ENCODE peak calls at places on chromosomes 7 and 10, in seven cellular contexts. R is GM23248, X is psoas muscle, A is left ventricle myocardium inferior, Y is HepG2, O is left lung, T is endodermal cell. W is an unnamed sample. For H3K4me1, the result is how much of the 10 kb centered on the place peaks cover.

GRCh38 chr7:151539055-151539714 is 19.5 kb upstream of the RHEB start:
- DNase-seq in Y (no peak), O (no peak), R (no peak), A (no peak), X (no peak), T (peak), W (no peak)

GRCh38 chr10:100043796-100044195 is 34.0 kb upstream of the DNMBP start:
- DNase-seq in R (peak), O (no peak), T (peak), A (peak), Y (no peak), X (peak), W (no peak)

GRCh38 chr10:44386546-44387052 is 1.7 kb upstream of the CXCL12 start:
- DNase-seq in X (peak), R (peak), T (peak), O (peak), Y (peak), A (peak), W (no peak)

GRCh38 chr7:51261950-51262795 is 54.4 kb downstream of the COBL start:
- DNase-seq in R (no peak), X (peak), A (no peak), Y (no peak), T (no peak), O (no peak), W (no peak)

GRCh38 chr7:121061826-121062582 is 73.5 kb downstream of the CPED1 start:
- DNase-seq in X (no peak), O (no peak), A (no peak), T (no peak), Y (no peak), R (no peak), W (no peak)

GRCh38 chr7:137878333-137878961 is 31.7 kb upstream of the DGKI start:
- DNase-seq in A (peak), X (peak), Y (no peak), O (peak), T (no peak), R (peak), W (no peak)

GRCh38 chr10:108250954-108251620 is 1086.6 kb upstream of the SORCS1 start:
- DNase-seq in Y (no peak), X (no peak), T (no peak), O (no peak), R (no peak), A (no peak), W (no peak)

GRCh38 chr7:105876964-105877601 is 684 bp upstream of the ATXN7L1 start:
- DNase-seq in X (peak), Y (peak), O (peak), A (peak), T (peak), R (peak), W (no peak)

GRCh38 chr7:18457832-18458231 is 37.7 kb upstream of the HDAC9 start:
- DNase-seq in R (no peak), T (no peak), Y (no peak), A (no peak), O (no peak), X (no peak), W (no peak)

GRCh38 chr7:119175916-119176627 is 951.6 kb downstream of the ANKRD7 start:
- DNase-seq in T (peak), A (no peak), R (peak), O (no peak), X (no peak), Y (peak), W (no peak)

GRCh38 chr10:15859865-15860691 is at the start of gene MINDY3:
- DNase-seq in R (peak), A (peak), T (peak), O (peak), Y (peak), X (peak), W (peak)

GRCh38 chr7:88480901-88481300 is 174.2 kb upstream of the STEAP4 start:
- DNase-seq in T (no peak), R (no peak), A (no peak), X (no peak), Y (no peak), O (no peak), W (no peak)

GRCh38 chr10:128047337-128047736 is 78.9 kb downstream of the MKI67 start:
- DNase-seq in X (peak), O (peak), Y (no peak), T (peak), A (peak), R (no peak), W (peak)

GRCh38 chr10:127135844-127136577 is 60.4 kb downstream of the INSYN2A start:
- DNase-seq in X (no peak), Y (no peak), R (no peak), A (no peak), O (no peak), T (no peak), W (no peak)

GRCh38 chr10:61110188-61110844 is 166.3 kb upstream of the RHOBTB1 start:
- DNase-seq in A (no peak), R (peak), Y (no peak), T (no peak), O (no peak), X (no peak), W (no peak)

GRCh38 chr10:34811968-34812514 is 3.1 kb downstream of the PARD3 start:
- DNase-seq in Y (no peak), R (peak), X (no peak), T (no peak), O (no peak), A (no peak), W (no peak)

GRCh38 chr10:72248477-72249151 is 25.1 kb upstream of the DDIT4 start:
- DNase-seq in O (peak), X (peak), R (peak), Y (peak), T (peak), A (peak), W (peak)
- H3K4me1 ChIP-seq in O (under half), X (half or more), R (under half), Y (half or more), T (under half), A (half or more), W (half or more)

GRCh38 chr10:38032881-38033280 is 22.4 kb downstream of the ZNF33A start:
- DNase-seq in O (no peak), R (peak), A (no peak), T (no peak), Y (no peak), X (no peak), W (no peak)

GRCh38 chr10:38038932-38039245 is 28.4 kb downstream of the ZNF33A start:
- DNase-seq in Y (no peak), A (no peak), X (no peak), O (no peak), R (no peak), T (no peak), W (no peak)

GRCh38 chr10:38043516-38043915 is 33.0 kb downstream of the ZNF33A start:
- DNase-seq in R (no peak), X (no peak), T (no peak), A (no peak), Y (no peak), O (no peak), W (no peak)

DNA sequence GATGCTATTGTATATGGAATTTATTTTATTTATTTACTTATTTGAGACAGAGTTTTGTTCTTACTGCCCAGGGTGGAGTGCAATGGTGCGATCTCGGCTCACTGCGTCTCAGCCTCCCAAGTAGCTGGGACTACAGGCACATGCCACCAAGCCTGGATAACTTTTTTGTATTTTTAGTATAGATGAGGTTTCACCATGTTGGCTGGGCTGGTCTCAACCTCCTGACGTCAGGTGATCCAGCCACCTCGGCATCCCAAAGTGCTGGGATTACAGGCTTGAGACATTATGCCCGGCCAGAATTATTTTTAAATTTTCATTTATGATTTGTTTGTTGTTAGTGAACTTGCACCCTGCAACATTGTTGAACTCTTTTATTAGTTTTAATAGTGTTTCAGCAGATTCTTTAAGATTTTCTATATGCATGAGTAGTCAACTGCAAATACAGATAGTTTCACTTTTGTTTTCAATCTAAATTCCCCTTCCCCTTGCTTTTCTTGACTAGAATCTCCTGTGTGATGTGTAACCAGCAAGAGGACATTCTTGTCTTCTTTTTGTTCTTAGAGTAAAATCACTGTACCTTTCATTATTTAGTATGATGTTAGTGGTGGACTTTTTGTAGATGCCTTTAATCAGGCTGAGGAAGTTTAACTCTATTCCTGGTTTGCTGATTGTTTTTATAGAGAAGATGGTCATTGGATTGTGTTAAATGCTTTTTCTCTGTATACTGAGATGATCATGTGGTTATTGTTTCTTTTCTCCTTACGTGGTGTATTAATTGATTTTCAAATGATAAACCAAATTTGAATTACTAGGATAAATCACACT is 27.8 kb downstream of the ZNF33A start:
- DNase-seq in O (no peak), Y (no peak), X (no peak), R (no peak), T (no peak), A (no peak), W (no peak)
- H3K27ac ChIP-seq in O (no peak), Y (no peak), X (no peak), R (no peak), T (no peak), A (no peak), W (peak)

DNA sequence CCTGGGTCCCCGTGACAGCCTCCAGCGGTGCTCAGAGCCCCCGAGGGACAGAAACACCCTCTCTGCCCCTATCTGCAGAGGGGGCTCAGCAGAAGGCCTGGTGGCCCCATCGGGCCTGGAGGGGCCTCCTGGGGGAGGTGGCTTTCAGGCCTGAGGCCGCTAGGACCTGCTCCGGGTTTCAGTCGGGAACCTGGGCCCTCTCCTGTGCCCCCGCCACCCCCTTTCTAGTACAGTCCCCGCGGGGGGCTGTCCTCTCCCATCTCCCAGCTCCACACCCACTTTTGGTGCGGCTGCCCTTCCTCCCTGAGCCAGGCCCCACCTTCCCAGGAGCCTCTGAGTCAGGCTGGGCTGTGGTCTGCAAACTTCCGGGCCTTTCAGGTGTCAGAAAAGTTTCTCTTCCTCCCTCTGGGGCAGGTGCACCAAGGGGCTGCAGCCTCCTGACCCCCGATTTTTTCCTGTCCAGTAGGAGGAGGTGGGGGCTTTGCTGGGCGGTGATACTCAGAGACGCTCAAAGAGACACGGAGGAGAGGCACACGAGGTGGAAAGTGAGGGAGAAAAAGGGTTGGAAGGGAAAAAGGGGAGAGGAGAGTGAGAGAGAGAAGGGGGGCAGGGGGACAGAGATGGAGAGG is 692 bp downstream of the CARD11 start:
- DNase-seq in T (peak), R (no peak), A (no peak), Y (no peak), X (no peak), O (no peak), W (peak)
- H3K4me1 ChIP-seq in T (under half), R (under half), A (under half), Y (under half), X (under half), O (under half), W (half or more)

DNA sequence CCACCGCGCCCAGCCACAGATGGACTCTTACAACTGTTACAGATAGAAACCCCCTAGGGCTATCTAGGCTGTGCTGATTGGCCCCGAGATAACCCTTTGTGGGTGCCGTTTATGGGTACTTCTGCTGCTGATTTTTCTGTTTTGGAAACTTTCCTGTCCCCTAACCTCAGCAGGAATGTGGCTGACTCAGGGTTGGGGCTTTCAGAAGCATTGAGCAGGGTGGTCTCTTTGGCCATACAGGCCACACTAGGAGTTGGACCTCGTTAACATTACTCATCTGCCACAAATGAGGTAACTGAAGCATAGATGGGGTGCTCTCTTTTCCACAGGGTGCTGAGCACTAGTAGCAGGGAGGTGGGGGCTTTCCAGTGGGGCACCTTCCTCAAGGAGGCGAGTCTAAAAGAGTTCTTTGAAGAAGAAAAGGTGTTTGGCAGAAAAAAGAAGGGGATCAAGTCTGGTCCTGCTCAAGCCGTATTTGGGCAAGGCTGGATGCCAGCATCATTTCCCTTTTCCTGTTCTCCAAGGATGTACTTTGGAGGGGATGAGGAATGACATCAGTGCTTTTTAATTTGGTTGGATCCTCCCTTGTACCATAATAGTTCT is 6.4 kb downstream of the ZSCAN25 start:
- DNase-seq in Y (no peak), R (no peak), X (no peak), O (no peak), A (no peak), T (no peak), W (no peak)
- H3K27ac ChIP-seq in Y (no peak), R (no peak), X (no peak), O (no peak), A (no peak), T (no peak), W (peak)

W was measured in CD4-positive, CD25-positive, alpha-beta regulatory T cell.